ENCODE peak calls at places on chromosome 11, in six cellular contexts. R, B, E, Z, F and U are unnamed samples.

GRCh38 chr11:2300936-2301630 is 635 bp downstream of the C11orf21 start:
- DNase-seq in B (no peak), R (no peak), E (no peak), Z (no peak), F (no peak), U (no peak)

GRCh38 chr11:130904380-130904779 is 11.9 kb downstream of the SNX19 start:
- DNase-seq in Z (peak; percentile 22), R (no peak), F (no peak), E (no peak), B (no peak), U (no peak)

GRCh38 chr11:64752106-64752970 is 7.4 kb downstream of the PYGM start:
- DNase-seq in F (no peak), E (no peak), B (no peak), Z (no peak), R (no peak), U (no peak)

GRCh38 chr11:123187670-123188507 is 7.2 kb downstream of the CLMP start:
- DNase-seq in Z (no peak), E (no peak), B (no peak), R (no peak), F (no peak), U (no peak)

GRCh38 chr11:13954591-13954990 is 7.9 kb upstream of the SPON1 start:
- DNase-seq in F (no peak), Z (no peak), R (no peak), E (no peak), B (no peak), U (no peak)

GRCh38 chr11:119376197-119376847 is 5.2 kb downstream of the USP2 start:
- DNase-seq in Z (no peak), E (no peak), F (no peak), R (peak; percentile 88), B (no peak), U (no peak)

GRCh38 chr11:62732830-62733229 is 4.5 kb downstream of the TTC9C start:
- DNase-seq in E (no peak), Z (no peak), R (peak; percentile 43), B (no peak), F (no peak), U (no peak)

GRCh38 chr11:11909727-11910126 is 68.0 kb downstream of the USP47 start:
- DNase-seq in R (no peak), F (no peak), E (no peak), B (no peak), Z (no peak), U (no peak)

GRCh38 chr11:14345668-14346067 is 13.3 kb downstream of the RRAS2 start:
- DNase-seq in Z (no peak), E (no peak), F (no peak), B (no peak), R (no peak), U (no peak)

GRCh38 chr11:61541568-61541967 is 33.0 kb downstream of the LRRC10B start:
- DNase-seq in R (no peak), Z (peak; percentile 60), F (no peak), B (no peak), E (peak; percentile 58), U (peak; percentile 34)
- TF ChIP-seq ZNF274 in R (no peak), Z (no peak), F (no peak), B (no peak), E (no peak), U (no peak)

DNA sequence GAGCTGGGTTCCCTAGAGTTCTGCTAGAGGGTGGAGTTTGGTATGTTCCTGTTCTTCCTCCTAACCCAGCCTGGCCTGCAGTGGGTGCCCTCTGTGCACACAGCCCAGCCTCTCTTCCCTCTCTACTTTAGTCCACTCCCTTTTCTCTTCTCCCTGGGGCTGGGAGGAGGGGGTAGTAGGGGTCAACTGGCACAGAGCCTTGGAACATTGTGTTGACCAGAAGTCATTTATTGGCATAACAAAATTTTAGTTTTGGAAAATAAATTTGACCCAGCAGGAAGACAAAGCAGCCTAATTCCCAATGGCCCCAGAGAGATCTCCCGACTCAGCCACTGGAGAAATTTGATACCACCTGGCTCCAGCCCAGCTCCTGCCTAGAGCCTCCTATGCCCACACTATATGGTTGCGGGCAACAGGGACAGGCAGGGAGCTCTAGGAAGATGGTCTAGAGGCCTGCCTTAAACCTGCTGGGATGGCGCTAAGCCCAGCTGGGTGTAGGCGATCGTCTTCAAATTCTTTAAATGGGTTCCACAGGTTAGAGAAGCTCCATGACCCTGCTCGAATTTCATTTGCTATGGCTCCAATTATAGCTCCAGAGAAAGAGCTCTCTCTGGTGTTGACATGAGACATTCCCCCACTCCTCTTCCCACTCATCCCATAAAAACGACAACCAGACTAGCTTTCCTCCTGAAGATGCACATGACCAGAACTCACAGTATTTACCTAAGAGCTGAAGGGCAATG is 9.9 kb downstream of the PCSK7 start:
- DNase-seq in E (no peak), B (no peak), F (no peak), R (no peak), Z (no peak), U (no peak)
- TF ChIP-seq ZNF274 in E (no peak), B (no peak), F (no peak), R (no peak), Z (no peak), U (no peak)

GRCh38 chr11:75263944-75264349 is 23.4 kb downstream of the TPBGL start:
- DNase-seq in B (no peak), Z (no peak), F (no peak), R (no peak), E (no peak), U (no peak)
- TF ChIP-seq ZNF274 in B (no peak), Z (no peak), F (no peak), R (no peak), E (no peak), U (no peak)

DNA sequence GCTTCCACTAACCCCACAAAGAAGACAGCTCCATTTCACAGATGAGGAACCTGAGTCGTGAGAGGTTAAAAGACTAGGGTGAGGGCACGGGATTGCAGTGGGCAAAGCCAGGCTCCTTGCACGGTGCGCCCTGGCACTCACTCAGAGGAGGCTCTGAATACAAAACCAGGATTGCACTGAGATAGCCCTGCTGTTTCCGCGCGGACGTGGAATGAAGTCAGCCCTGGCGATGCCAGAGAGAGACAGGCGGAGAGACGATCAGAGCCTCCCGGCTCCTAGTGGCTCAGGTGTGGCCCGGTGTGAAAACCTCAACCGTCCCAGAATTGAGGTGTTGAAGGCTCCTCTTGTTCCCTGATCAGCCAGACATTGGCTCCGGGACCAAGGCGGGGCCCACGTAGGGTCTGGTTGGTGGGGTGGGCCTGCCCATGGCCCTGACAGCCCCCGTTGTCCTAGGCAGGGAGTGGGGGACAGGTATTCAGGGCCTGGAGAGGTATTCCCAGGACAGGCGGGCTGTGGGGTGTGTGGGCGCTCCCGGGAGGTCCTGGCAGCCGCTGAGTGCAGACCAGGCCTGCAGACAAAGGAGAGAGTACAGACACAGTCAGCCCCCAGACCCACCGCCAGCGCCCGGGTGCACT is 43.1 kb upstream of the LINC01488 start:
- DNase-seq in F (no peak), E (no peak), R (no peak), Z (no peak), B (no peak), U (no peak)
- TF ChIP-seq ZNF274 in F (no peak), E (no peak), R (no peak), Z (no peak), B (no peak), U (no peak)

GRCh38 chr11:57786436-57786835 is 24.8 kb downstream of the CTNND1 start:
- DNase-seq in F (no peak), R (no peak), E (no peak), B (no peak), Z (no peak), U (no peak)
- TF ChIP-seq ZNF274 in F (no peak), R (no peak), E (no peak), B (no peak), Z (no peak), U (no peak)